ENCODE peak calls at places on chromosome 22, in four cellular contexts. G is uterus, M is H54, Y is GM12891. S is an unnamed sample.

GRCh38 chr22:37061611-37062365 is 10.2 kb downstream of the KCTD17 start:
- DNase-seq in M (no peak), Y (no peak), G (no peak), S (no peak)

GRCh38 chr22:29916007-29916544 is 33.1 kb downstream of the MTMR3 start:
- DNase-seq in Y (no peak), M (no peak), G (no peak), S (no peak)

GRCh38 chr22:46849101-46849500 is 86.7 kb downstream of the TBC1D22A start:
- DNase-seq in M (no peak), G (no peak), Y (no peak), S (no peak)

GRCh38 chr22:44712156-44712555 is 10.2 kb downstream of the PRR5 start:
- DNase-seq in M (no peak), Y (no peak), G (no peak), S (no peak)

GRCh38 chr22:46972256-46972655 is 209.8 kb downstream of the TBC1D22A start:
- DNase-seq in Y (no peak), M (no peak), G (no peak), S (no peak)

GRCh38 chr22:50602338-50602700 is 1.7 kb downstream of the MAPK8IP2 start:
- DNase-seq in Y (no peak), G (no peak), M (no peak), S (no peak)

GRCh38 chr22:31490496-31490925 is 869 bp upstream of the EIF4ENIF1 start:
- DNase-seq in M (peak), G (no peak), Y (peak), S (peak)

GRCh38 chr22:47012589-47013365 is 250.3 kb downstream of the TBC1D22A start:
- DNase-seq in M (no peak), Y (no peak), G (no peak), S (no peak)

GRCh38 chr22:22709719-22710445 is 65.5 kb downstream of the GGTLC2 start:
- DNase-seq in G (no peak), M (no peak), Y (no peak), S (peak)

GRCh38 chr22:22711532-22711913 is 67.1 kb downstream of the GGTLC2 start:
- DNase-seq in Y (no peak), M (no peak), G (no peak), S (no peak)

GRCh38 chr22:22712666-22713365 is 68.4 kb downstream of the GGTLC2 start:
- DNase-seq in M (no peak), Y (no peak), G (no peak), S (no peak)

GRCh38 chr22:22712092-22712658 is 67.8 kb downstream of the GGTLC2 start:
- DNase-seq in Y (no peak), M (no peak), G (no peak), S (no peak)

DNA sequence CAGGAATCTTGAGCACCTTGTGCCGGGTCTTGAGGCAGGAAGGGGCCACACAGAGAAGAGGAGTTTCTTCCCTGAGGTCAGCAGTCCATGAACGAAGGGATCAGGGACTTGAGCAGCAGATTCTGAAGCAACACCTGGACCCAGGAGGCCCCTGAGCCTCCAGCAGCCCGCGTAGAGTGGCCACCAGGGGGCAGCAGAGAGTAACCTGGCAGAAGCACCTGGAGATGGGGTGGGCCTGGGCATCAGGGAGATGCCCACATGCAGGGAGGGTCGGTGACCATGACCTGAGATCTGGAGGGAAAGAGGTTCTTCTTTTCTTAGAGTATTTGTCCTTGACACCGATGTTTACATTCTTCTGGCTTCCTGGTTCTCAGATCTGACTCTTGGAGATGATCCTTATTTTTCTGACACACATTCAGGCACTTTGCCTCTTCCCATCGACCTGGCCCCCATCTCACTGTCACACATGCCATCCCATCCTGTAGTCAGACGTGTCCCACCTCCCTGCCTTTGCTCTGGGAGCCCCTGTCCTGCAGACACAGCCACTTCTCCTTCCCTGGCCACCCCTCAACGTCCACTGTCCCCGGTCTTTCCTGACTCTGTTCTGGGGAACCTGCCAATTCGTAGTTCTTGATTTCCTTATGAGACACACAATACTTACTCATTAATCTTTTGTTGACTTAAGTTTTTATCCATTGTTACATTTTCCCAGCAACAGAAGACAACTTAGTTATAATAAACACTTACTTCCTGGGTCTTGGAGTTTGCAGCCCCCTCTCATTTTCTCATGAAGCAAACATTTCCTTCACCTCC is 66.5 kb downstream of the GGTLC2 start:
- DNase-seq in Y (no peak), G (peak), M (peak), S (peak)
- TF ChIP-seq POLR2A in Y (no peak), G (no peak), M (no peak), S (no peak)

GRCh38 chr22:28771195-28771791 is 1.2 kb upstream of the CCDC117 start:
- DNase-seq in M (no peak), Y (no peak), G (no peak), S (no peak)

GRCh38 chr22:28769394-28770085 is 3.0 kb upstream of the CCDC117 start:
- DNase-seq in Y (no peak), G (no peak), M (no peak), S (no peak)

GRCh38 chr22:28773461-28773867 is 969 bp downstream of the CCDC117 start:
- DNase-seq in Y (peak), G (no peak), M (peak), S (no peak)

GRCh38 chr22:28774378-28774777 is 1.9 kb downstream of the CCDC117 start:
- DNase-seq in G (no peak), M (no peak), Y (no peak), S (no peak)

GRCh38 chr22:28772633-28773460 is at the start of gene CCDC117:
- DNase-seq in Y (peak), G (peak), M (peak), S (peak)
- TF ChIP-seq POLR2A in Y (peak), G (peak), M (peak), S (peak)

GRCh38 chr22:40654522-40655167 is 18.1 kb upstream of the MRTFA start:
- DNase-seq in M (no peak), Y (no peak), G (peak), S (peak)

GRCh38 chr22:40653361-40653760 is 16.8 kb upstream of the MRTFA start:
- DNase-seq in Y (no peak), M (no peak), G (no peak), S (no peak)

GRCh38 chr22:40651057-40651456 is 14.5 kb upstream of the MRTFA start:
- DNase-seq in Y (no peak), M (no peak), G (no peak), S (no peak)

GRCh38 chr22:40648386-40648785 is 11.9 kb upstream of the MRTFA start:
- DNase-seq in M (no peak), G (no peak), Y (no peak), S (no peak)

DNA sequence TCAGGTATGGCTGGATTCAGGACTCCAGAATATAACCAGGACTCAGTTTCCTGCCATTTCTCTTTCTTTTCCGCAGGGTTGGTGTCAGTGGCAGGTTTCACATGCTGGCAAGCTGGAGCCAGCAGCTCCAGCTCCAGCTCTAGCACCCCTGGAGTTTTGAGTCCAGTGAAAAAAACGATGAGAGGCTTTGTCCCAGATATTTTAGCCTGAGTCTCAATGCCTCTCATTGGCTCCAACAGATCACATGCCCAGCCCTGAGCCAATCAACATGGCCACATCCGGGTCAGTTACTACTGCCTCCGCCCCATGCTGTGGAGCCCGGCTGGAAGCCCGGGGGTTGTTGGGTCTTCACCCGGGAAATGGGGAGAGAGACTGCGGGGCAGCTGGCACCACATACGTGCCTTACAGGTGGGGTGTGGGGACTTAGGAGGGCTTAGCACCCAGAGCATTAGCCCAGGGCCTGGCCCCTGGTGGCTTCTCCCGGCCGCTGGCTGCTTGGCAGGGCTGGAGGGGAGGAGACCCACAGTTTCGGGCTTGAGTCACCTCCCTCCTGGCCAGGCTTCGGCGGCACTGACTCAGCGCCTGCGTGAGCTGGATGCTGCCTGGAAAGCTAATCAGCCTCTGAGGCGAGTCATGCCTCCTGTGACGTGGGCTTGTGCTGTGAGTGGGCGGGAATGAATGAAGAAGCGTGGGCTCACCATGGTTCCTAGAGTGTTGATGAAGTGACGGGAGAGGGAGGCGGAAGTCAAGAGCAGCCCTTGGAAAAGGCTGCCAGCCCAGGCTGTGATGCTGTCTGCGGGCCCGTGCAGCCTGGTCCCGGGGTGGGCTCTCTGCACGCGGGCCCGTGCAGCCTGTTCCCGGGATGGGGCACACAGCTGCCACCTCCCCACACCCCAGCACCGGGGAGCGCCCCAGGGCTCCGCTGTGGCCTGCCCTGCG is 15.3 kb upstream of the MRTFA start:
- DNase-seq in M (peak), Y (peak), G (peak), S (peak)
- TF ChIP-seq POLR2A in M (no peak), Y (peak), G (peak), S (no peak)

GRCh38 chr22:22558972-22559603 is at the start of gene PRAME:
- DNase-seq in Y (peak), G (no peak), M (peak), S (peak)
- TF ChIP-seq POLR2A in Y (no peak), G (no peak), M (no peak), S (no peak)

S was measured in testis.